ENCODE peak calls at places on chromosomes 11 and 22, in five cellular contexts. One of them, this sample, is unnamed.

GRCh38 chr11:121740902-121741301 is 288.1 kb upstream of the SORL1-AS1 start:
- DNase-seq in heart left ventricle: no peak
- DNase-seq in ovary: no peak
- DNase-seq in adrenal gland: no peak
- DNase-seq in K562: no peak
- DNase-seq in this sample: no peak

GRCh38 chr11:6200975-6201374 is 2.0 kb downstream of the OR52W1 start:
- DNase-seq in heart left ventricle: no peak
- DNase-seq in ovary: no peak
- DNase-seq in adrenal gland: peak
- DNase-seq in K562: no peak
- DNase-seq in this sample: no peak

GRCh38 chr22:23182289-23183106 is 2.2 kb downstream of the BCR start:
- DNase-seq in heart left ventricle: no peak
- DNase-seq in ovary: no peak
- DNase-seq in adrenal gland: no peak
- DNase-seq in K562: peak
- DNase-seq in this sample: no peak

GRCh38 chr11:10770626-10771254 is 19.7 kb downstream of the CTR9 start:
- DNase-seq in heart left ventricle: peak
- DNase-seq in ovary: no peak
- DNase-seq in adrenal gland: peak
- DNase-seq in K562: peak
- DNase-seq in this sample: no peak

GRCh38 chr22:19842386-19843106 is 12.1 kb downstream of the GNB1L start:
- DNase-seq in heart left ventricle: no peak
- DNase-seq in ovary: no peak
- DNase-seq in adrenal gland: no peak
- DNase-seq in K562: no peak
- DNase-seq in this sample: no peak

GRCh38 chr11:113670830-113671215 is 35.3 kb downstream of the TMPRSS5 start:
- DNase-seq in heart left ventricle: no peak
- DNase-seq in ovary: no peak
- DNase-seq in adrenal gland: no peak
- DNase-seq in K562: no peak
- DNase-seq in this sample: no peak

GRCh38 chr22:29567338-29567737 is 13.6 kb downstream of the NIPSNAP1 start:
- DNase-seq in heart left ventricle: no peak
- DNase-seq in ovary: no peak
- DNase-seq in adrenal gland: no peak
- DNase-seq in K562: peak
- DNase-seq in this sample: no peak

GRCh38 chr11:93192163-93192562 is 5.6 kb downstream of the SLC36A4 start:
- DNase-seq in heart left ventricle: no peak
- DNase-seq in ovary: no peak
- DNase-seq in adrenal gland: no peak
- DNase-seq in K562: peak
- DNase-seq in this sample: no peak

GRCh38 chr11:28048812-28049211 is 59.1 kb downstream of the KIF18A start:
- DNase-seq in heart left ventricle: no peak
- DNase-seq in ovary: no peak
- DNase-seq in adrenal gland: no peak
- DNase-seq in K562: no peak
- DNase-seq in this sample: no peak

DNA sequence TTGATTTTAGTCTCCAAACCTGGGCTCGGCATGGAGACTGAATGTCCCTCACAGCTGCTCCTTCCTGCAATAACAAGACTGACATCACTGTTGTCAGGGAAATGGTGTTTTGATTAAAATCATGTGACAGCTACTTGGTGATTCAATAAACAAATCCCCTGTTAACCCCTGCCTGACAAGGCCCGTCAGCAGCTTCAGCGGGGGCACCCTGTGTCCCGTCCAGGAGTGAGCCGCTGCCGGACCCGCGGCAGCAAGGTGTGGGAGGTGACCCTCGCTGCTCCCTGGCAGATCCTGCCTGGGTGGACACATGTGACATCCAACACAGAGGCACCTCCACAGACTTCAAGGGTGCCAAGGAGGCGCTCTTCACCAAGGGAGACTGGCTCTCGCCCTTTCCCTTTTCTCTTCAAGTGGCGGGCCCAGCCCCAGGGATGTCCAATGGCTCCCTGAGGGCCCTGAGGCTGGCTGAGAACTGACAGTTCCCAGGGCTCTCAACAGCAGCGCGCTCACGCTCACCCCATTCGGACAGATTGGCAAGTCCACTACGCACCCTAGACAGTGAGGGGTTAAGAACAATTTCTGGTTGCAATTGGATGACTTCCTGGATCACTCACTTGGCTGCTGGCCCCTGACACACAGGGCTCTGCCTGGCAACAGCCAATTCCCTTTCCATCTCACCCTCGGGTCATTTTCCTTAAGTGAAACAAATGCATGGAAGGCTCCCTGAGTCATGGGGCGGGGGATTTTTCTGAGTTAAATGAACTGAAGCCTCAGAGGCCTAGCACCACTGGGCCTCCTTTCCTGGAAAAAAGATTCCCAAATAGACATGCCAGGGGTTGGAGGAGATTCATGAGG is 30.7 kb downstream of the PPP2R1B start:
- DNase-seq in heart left ventricle: peak
- DNase-seq in ovary: peak
- DNase-seq in adrenal gland: peak
- DNase-seq in K562: no peak
- DNase-seq in this sample: peak
- TF ChIP-seq POLR2A in heart left ventricle: no peak
- TF ChIP-seq POLR2A in ovary: peak
- TF ChIP-seq POLR2A in adrenal gland: no peak
- TF ChIP-seq POLR2A in K562: no peak
- TF ChIP-seq POLR2A in this sample: no peak

DNA sequence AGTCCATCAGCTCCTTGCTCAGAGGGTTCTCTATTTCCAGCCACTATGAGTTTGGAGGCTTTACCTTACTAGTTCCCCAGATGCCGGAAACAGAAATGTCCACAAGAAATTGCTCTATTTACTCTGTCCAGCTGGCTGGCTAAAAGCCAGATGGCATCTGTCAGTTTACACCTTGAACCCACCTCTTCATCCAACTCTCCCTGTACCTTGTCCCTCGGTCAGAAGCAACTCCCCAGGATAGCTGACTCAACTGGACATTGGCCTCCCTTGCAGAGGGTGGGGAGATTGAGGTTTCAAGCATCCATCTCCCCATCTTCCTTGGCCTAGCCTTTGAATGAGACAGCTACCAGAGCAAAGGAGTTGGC is 1.7 kb downstream of the C2CD2L start:
- DNase-seq in heart left ventricle: no peak
- DNase-seq in ovary: no peak
- DNase-seq in adrenal gland: no peak
- DNase-seq in K562: no peak
- DNase-seq in this sample: no peak
- H3K4me3 ChIP-seq in heart left ventricle: no peak
- H3K4me3 ChIP-seq in ovary: no peak
- H3K4me3 ChIP-seq in adrenal gland: no peak
- H3K4me3 ChIP-seq in K562: peak
- H3K4me3 ChIP-seq in this sample: no peak

GRCh38 chr11:102452461-102453285 is at the start of gene TMEM123:
- DNase-seq in heart left ventricle: peak
- DNase-seq in ovary: peak
- DNase-seq in adrenal gland: peak
- DNase-seq in K562: peak
- DNase-seq in this sample: peak
- TF ChIP-seq POLR2A in heart left ventricle: no peak
- TF ChIP-seq POLR2A in ovary: peak
- TF ChIP-seq POLR2A in adrenal gland: peak
- TF ChIP-seq POLR2A in K562: peak
- TF ChIP-seq POLR2A in this sample: no peak

GRCh38 chr22:17199131-17199731 is 20.0 kb downstream of the ADA2 start:
- DNase-seq in heart left ventricle: peak
- DNase-seq in ovary: peak
- DNase-seq in adrenal gland: peak
- DNase-seq in K562: no peak
- DNase-seq in this sample: peak
- H3K4me3 ChIP-seq in heart left ventricle: peak
- H3K4me3 ChIP-seq in ovary: peak
- H3K4me3 ChIP-seq in adrenal gland: no peak
- H3K4me3 ChIP-seq in K562: no peak
- H3K4me3 ChIP-seq in this sample: no peak